ENCODE peak calls at places on chromosomes 3 and 15, in eight cellular contexts. One of them, this sample, is unnamed.

GRCh38 chr3:159796226-159796625 is 192.4 kb upstream of the IL12A start:
- DNase-seq in stimulated activated CD4-positive, alpha-beta T cell treated with anti-CD3 and anti-CD28 coated beads, Interleukin-12 subunit alpha, Interleukin-12 subunit beta, amount 100 ng/mL, for 48 hours: no peak
- DNase-seq in HT1080: peak
- DNase-seq in IMR-90: no peak
- DNase-seq in HL-60: no peak
- DNase-seq in NCI-H1092 treated with DMSO at 0.1 percent for 48 hours: no peak
- DNase-seq in Peyer's patch: no peak
- DNase-seq in CD8-positive, alpha-beta memory T cell: no peak
- DNase-seq in this sample: no peak

GRCh38 chr15:78620839-78621421 is at the start of gene CHRNA3:
- DNase-seq in stimulated activated CD4-positive, alpha-beta T cell treated with anti-CD3 and anti-CD28 coated beads, Interleukin-12 subunit alpha, Interleukin-12 subunit beta, amount 100 ng/mL, for 48 hours: no peak
- DNase-seq in CD8-positive, alpha-beta memory T cell: no peak
- DNase-seq in HT1080: no peak
- DNase-seq in NCI-H1092 treated with DMSO at 0.1 percent for 48 hours: peak
- DNase-seq in Peyer's patch: no peak
- DNase-seq in IMR-90: no peak
- DNase-seq in HL-60: no peak
- DNase-seq in this sample: no peak

GRCh38 chr3:125958511-125959316 is 10.3 kb upstream of the ROPN1B start:
- DNase-seq in IMR-90: no peak
- DNase-seq in HT1080: no peak
- DNase-seq in CD8-positive, alpha-beta memory T cell: no peak
- DNase-seq in NCI-H1092 treated with DMSO at 0.1 percent for 48 hours: no peak
- DNase-seq in Peyer's patch: no peak
- DNase-seq in stimulated activated CD4-positive, alpha-beta T cell treated with anti-CD3 and anti-CD28 coated beads, Interleukin-12 subunit alpha, Interleukin-12 subunit beta, amount 100 ng/mL, for 48 hours: no peak
- DNase-seq in HL-60: no peak
- DNase-seq in this sample: no peak

GRCh38 chr3:45551214-45552010 is 43.1 kb upstream of the LIMD1 start:
- DNase-seq in IMR-90: peak
- DNase-seq in HT1080: peak
- DNase-seq in HL-60: no peak
- DNase-seq in CD8-positive, alpha-beta memory T cell: no peak
- DNase-seq in stimulated activated CD4-positive, alpha-beta T cell treated with anti-CD3 and anti-CD28 coated beads, Interleukin-12 subunit alpha, Interleukin-12 subunit beta, amount 100 ng/mL, for 48 hours: no peak
- DNase-seq in Peyer's patch: peak
- DNase-seq in NCI-H1092 treated with DMSO at 0.1 percent for 48 hours: no peak
- DNase-seq in this sample: no peak

GRCh38 chr15:44956388-44956787 is at the start of gene TERB2:
- DNase-seq in HL-60: no peak
- DNase-seq in Peyer's patch: no peak
- DNase-seq in NCI-H1092 treated with DMSO at 0.1 percent for 48 hours: no peak
- DNase-seq in CD8-positive, alpha-beta memory T cell: no peak
- DNase-seq in IMR-90: no peak
- DNase-seq in HT1080: no peak
- DNase-seq in stimulated activated CD4-positive, alpha-beta T cell treated with anti-CD3 and anti-CD28 coated beads, Interleukin-12 subunit alpha, Interleukin-12 subunit beta, amount 100 ng/mL, for 48 hours: no peak
- DNase-seq in this sample: no peak

GRCh38 chr3:17183951-17184550 is 299.3 kb downstream of the PLCL2 start:
- DNase-seq in NCI-H1092 treated with DMSO at 0.1 percent for 48 hours: no peak
- DNase-seq in HT1080: peak
- DNase-seq in stimulated activated CD4-positive, alpha-beta T cell treated with anti-CD3 and anti-CD28 coated beads, Interleukin-12 subunit alpha, Interleukin-12 subunit beta, amount 100 ng/mL, for 48 hours: no peak
- DNase-seq in HL-60: no peak
- DNase-seq in CD8-positive, alpha-beta memory T cell: no peak
- DNase-seq in Peyer's patch: no peak
- DNase-seq in IMR-90: peak
- DNase-seq in this sample: no peak

GRCh38 chr3:73727117-73727802 is 102.5 kb upstream of the PDZRN3 start:
- DNase-seq in CD8-positive, alpha-beta memory T cell: no peak
- DNase-seq in NCI-H1092 treated with DMSO at 0.1 percent for 48 hours: no peak
- DNase-seq in stimulated activated CD4-positive, alpha-beta T cell treated with anti-CD3 and anti-CD28 coated beads, Interleukin-12 subunit alpha, Interleukin-12 subunit beta, amount 100 ng/mL, for 48 hours: no peak
- DNase-seq in HT1080: peak
- DNase-seq in Peyer's patch: peak
- DNase-seq in HL-60: no peak
- DNase-seq in IMR-90: peak
- DNase-seq in this sample: no peak

GRCh38 chr3:38229036-38229435 is 36.6 kb upstream of the SLC22A13 start:
- DNase-seq in CD8-positive, alpha-beta memory T cell: no peak
- DNase-seq in HT1080: no peak
- DNase-seq in Peyer's patch: no peak
- DNase-seq in IMR-90: no peak
- DNase-seq in NCI-H1092 treated with DMSO at 0.1 percent for 48 hours: no peak
- DNase-seq in HL-60: no peak
- DNase-seq in stimulated activated CD4-positive, alpha-beta T cell treated with anti-CD3 and anti-CD28 coated beads, Interleukin-12 subunit alpha, Interleukin-12 subunit beta, amount 100 ng/mL, for 48 hours: no peak
- DNase-seq in this sample: no peak

GRCh38 chr15:90869140-90869541 is 753 bp downstream of the FURIN start:
- DNase-seq in Peyer's patch: no peak
- DNase-seq in HT1080: no peak
- DNase-seq in NCI-H1092 treated with DMSO at 0.1 percent for 48 hours: no peak
- DNase-seq in CD8-positive, alpha-beta memory T cell: no peak
- DNase-seq in stimulated activated CD4-positive, alpha-beta T cell treated with anti-CD3 and anti-CD28 coated beads, Interleukin-12 subunit alpha, Interleukin-12 subunit beta, amount 100 ng/mL, for 48 hours: no peak
- DNase-seq in HL-60: no peak
- DNase-seq in IMR-90: no peak
- DNase-seq in this sample: no peak

GRCh38 chr3:84685467-84685866 is 273.3 kb upstream of the CADM2 start:
- DNase-seq in HT1080: no peak
- DNase-seq in Peyer's patch: no peak
- DNase-seq in CD8-positive, alpha-beta memory T cell: no peak
- DNase-seq in NCI-H1092 treated with DMSO at 0.1 percent for 48 hours: no peak
- DNase-seq in stimulated activated CD4-positive, alpha-beta T cell treated with anti-CD3 and anti-CD28 coated beads, Interleukin-12 subunit alpha, Interleukin-12 subunit beta, amount 100 ng/mL, for 48 hours: no peak
- DNase-seq in IMR-90: no peak
- DNase-seq in HL-60: no peak
- DNase-seq in this sample: no peak

GRCh38 chr3:164465172-164465571 is 613.1 kb downstream of the SI start:
- DNase-seq in CD8-positive, alpha-beta memory T cell: no peak
- DNase-seq in stimulated activated CD4-positive, alpha-beta T cell treated with anti-CD3 and anti-CD28 coated beads, Interleukin-12 subunit alpha, Interleukin-12 subunit beta, amount 100 ng/mL, for 48 hours: no peak
- DNase-seq in IMR-90: peak
- DNase-seq in HT1080: peak
- DNase-seq in HL-60: no peak
- DNase-seq in NCI-H1092 treated with DMSO at 0.1 percent for 48 hours: no peak
- DNase-seq in Peyer's patch: no peak
- DNase-seq in this sample: no peak

GRCh38 chr15:52383100-52383588 is 87.5 kb upstream of the MYO5C start:
- DNase-seq in HT1080: peak
- DNase-seq in CD8-positive, alpha-beta memory T cell: no peak
- DNase-seq in HL-60: no peak
- DNase-seq in Peyer's patch: no peak
- DNase-seq in stimulated activated CD4-positive, alpha-beta T cell treated with anti-CD3 and anti-CD28 coated beads, Interleukin-12 subunit alpha, Interleukin-12 subunit beta, amount 100 ng/mL, for 48 hours: no peak
- DNase-seq in IMR-90: peak
- DNase-seq in NCI-H1092 treated with DMSO at 0.1 percent for 48 hours: no peak
- DNase-seq in this sample: no peak

GRCh38 chr3:100436951-100437350 is 35.6 kb downstream of the LNP1 start:
- DNase-seq in IMR-90: peak
- DNase-seq in HL-60: no peak
- DNase-seq in HT1080: peak
- DNase-seq in NCI-H1092 treated with DMSO at 0.1 percent for 48 hours: no peak
- DNase-seq in stimulated activated CD4-positive, alpha-beta T cell treated with anti-CD3 and anti-CD28 coated beads, Interleukin-12 subunit alpha, Interleukin-12 subunit beta, amount 100 ng/mL, for 48 hours: no peak
- DNase-seq in CD8-positive, alpha-beta memory T cell: no peak
- DNase-seq in Peyer's patch: no peak
- DNase-seq in this sample: no peak

GRCh38 chr3:52973806-52974205 is 72.1 kb downstream of the SFMBT1 start:
- DNase-seq in NCI-H1092 treated with DMSO at 0.1 percent for 48 hours: no peak
- DNase-seq in Peyer's patch: no peak
- DNase-seq in HL-60: no peak
- DNase-seq in HT1080: no peak
- DNase-seq in stimulated activated CD4-positive, alpha-beta T cell treated with anti-CD3 and anti-CD28 coated beads, Interleukin-12 subunit alpha, Interleukin-12 subunit beta, amount 100 ng/mL, for 48 hours: no peak
- DNase-seq in IMR-90: peak
- DNase-seq in CD8-positive, alpha-beta memory T cell: no peak
- DNase-seq in this sample: no peak

GRCh38 chr3:58200846-58201355 is 9.9 kb downstream of the DNASE1L3 start:
- DNase-seq in stimulated activated CD4-positive, alpha-beta T cell treated with anti-CD3 and anti-CD28 coated beads, Interleukin-12 subunit alpha, Interleukin-12 subunit beta, amount 100 ng/mL, for 48 hours: no peak
- DNase-seq in HL-60: no peak
- DNase-seq in CD8-positive, alpha-beta memory T cell: no peak
- DNase-seq in IMR-90: no peak
- DNase-seq in Peyer's patch: no peak
- DNase-seq in HT1080: no peak
- DNase-seq in NCI-H1092 treated with DMSO at 0.1 percent for 48 hours: no peak
- DNase-seq in this sample: no peak

GRCh38 chr3:11185564-11186317 is 31.4 kb downstream of the HRH1 start:
- DNase-seq in CD8-positive, alpha-beta memory T cell: no peak
- DNase-seq in NCI-H1092 treated with DMSO at 0.1 percent for 48 hours: no peak
- DNase-seq in stimulated activated CD4-positive, alpha-beta T cell treated with anti-CD3 and anti-CD28 coated beads, Interleukin-12 subunit alpha, Interleukin-12 subunit beta, amount 100 ng/mL, for 48 hours: no peak
- DNase-seq in Peyer's patch: peak
- DNase-seq in HL-60: no peak
- DNase-seq in IMR-90: peak
- DNase-seq in HT1080: peak
- DNase-seq in this sample: no peak